ENCODE peak calls at places on chromosomes 5 and 9, in four cellular contexts. Q, O, Z and F are unnamed samples.

GRCh38 chr5:135559342-135559741 is 19.4 kb downstream of the CXCL14 start:
- DNase-seq in Q (no peak), Z (peak; percentile 78), O (no peak), F (peak; percentile 35)

GRCh38 chr9:114861922-114862605 is 56.2 kb upstream of the TNFSF15 start:
- DNase-seq in O (no peak), Q (no peak), Z (no peak), F (no peak)

GRCh38 chr9:15239816-15240215 is 67.2 kb downstream of the TTC39B start:
- DNase-seq in O (no peak), Z (no peak), Q (no peak), F (no peak)

GRCh38 chr5:73664796-73665195 is 38.8 kb downstream of the ARHGEF28 start:
- DNase-seq in O (no peak), Z (no peak), Q (no peak), F (no peak)

GRCh38 chr9:137194388-137194787 is 5.9 kb downstream of the SSNA1 start:
- DNase-seq in Z (no peak), Q (no peak), O (no peak), F (no peak)

GRCh38 chr9:91723420-91724067 is 226.5 kb downstream of the ROR2 start:
- DNase-seq in Q (no peak), Z (no peak), O (no peak), F (no peak)

GRCh38 chr9:68508547-68508946 is 32.1 kb downstream of the TMEM252 start:
- DNase-seq in Q (no peak), Z (peak; percentile 53), O (no peak), F (no peak)

GRCh38 chr5:175104682-175105081 is 339.3 kb downstream of the DRD1 start:
- DNase-seq in Q (no peak), Z (no peak), O (no peak), F (no peak)

GRCh38 chr9:71747572-71747971 is 20.7 kb downstream of the CEMIP2 start:
- DNase-seq in O (no peak), Z (no peak), Q (no peak), F (no peak)

DNA sequence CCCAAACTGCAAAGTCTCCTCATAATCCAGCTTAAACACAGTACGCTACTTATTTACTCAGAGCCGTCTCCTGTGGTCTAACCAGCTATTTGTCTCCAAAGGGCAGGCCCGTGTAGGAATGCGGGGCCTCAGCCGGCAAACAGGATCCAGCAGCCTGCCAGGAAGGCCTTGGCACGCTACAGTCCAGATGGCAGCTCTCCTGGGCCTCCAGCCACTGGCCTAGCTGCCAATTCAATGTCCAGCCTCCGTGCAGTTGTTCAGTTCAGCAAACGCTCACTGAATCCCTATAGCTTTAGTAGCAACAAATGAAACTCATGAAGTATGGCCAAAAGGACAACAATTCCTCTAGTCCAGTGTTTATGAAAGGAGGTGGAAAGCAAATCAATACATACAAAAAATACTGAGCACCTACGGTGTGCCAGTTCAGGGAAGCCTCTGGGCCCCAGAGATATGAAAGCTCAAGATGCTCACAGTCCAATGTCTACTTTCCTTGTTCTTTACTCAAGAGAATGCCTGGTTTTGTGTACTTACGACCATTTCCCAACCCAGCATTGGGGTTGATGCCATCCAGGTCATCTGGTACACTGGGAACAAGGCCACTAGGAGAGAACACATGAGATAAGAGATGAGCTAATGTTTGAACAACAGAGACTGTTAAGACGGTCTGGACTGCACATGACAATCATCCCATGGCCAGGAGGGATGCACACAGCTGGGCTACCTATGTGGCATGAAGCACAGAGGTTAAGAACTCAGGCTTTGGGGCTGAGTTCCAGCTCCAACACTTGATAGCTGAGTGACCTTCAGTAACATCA is 8.3 kb downstream of the CDK5RAP2 start:
- DNase-seq in O (no peak), Z (no peak), Q (peak; percentile 99), F (no peak)
- TF ChIP-seq FOXK2 in O (no peak), Z (no peak), Q (peak; percentile 63), F (no peak)

GRCh38 chr5:103450333-103451061 is 112.1 kb downstream of the NUDT12 start:
- DNase-seq in O (no peak), Z (no peak), Q (no peak), F (no peak)
- TF ChIP-seq FOXK2 in O (no peak), Z (no peak), Q (no peak), F (no peak)

GRCh38 chr5:168793844-168794837 is 215.0 kb upstream of the PANK3 start:
- DNase-seq in Z (no peak), Q (peak; percentile 33), O (no peak), F (peak; percentile 26)
- TF ChIP-seq FOXK2 in Z (no peak), Q (no peak), O (no peak), F (no peak)

DNA sequence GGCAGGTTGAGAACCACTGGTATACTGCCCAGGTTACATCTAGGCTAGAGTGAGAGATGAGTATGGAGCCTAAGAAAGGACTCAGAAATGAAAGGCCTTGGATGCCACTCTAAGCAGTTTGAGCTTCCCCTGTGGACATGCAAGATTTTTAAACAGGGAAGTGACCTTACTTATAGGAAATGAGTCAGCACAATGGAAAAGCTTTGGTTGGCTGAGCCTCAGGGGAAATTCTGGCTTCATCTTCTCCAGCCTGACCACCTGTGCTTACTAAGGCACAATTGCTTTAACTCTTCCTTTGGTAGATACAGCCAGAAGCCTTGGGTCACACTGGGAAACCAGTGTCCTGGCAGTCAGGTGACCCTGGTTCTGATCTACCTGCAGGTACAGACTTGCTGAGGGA is 380.2 kb upstream of the ZNF462 start:
- DNase-seq in Q (no peak), Z (no peak), O (no peak), F (no peak)
- TF ChIP-seq FOXK2 in Q (no peak), Z (no peak), O (no peak), F (no peak)

GRCh38 chr5:141683596-141684161 is 1.6 kb upstream of the ARAP3 start:
- DNase-seq in O (no peak), Z (no peak), Q (no peak), F (no peak)

GRCh38 chr5:141680178-141680577 is 1.9 kb downstream of the ARAP3 start:
- DNase-seq in Z (no peak), O (no peak), Q (no peak), F (no peak)

GRCh38 chr5:141681295-141681694 is 735 bp downstream of the ARAP3 start:
- DNase-seq in Z (no peak), O (no peak), Q (no peak), F (no peak)

GRCh38 chr5:141681695-141682641 is at the start of gene ARAP3:
- DNase-seq in Q (peak; percentile 9), Z (peak; percentile 83), O (no peak), F (peak; percentile 49)

GRCh38 chr5:141680751-141681201 is 1.3 kb downstream of the ARAP3 start:
- DNase-seq in Q (peak; percentile 7), Z (peak; percentile 33), O (no peak), F (no peak)
- TF ChIP-seq FOXK2 in Q (no peak), Z (no peak), O (no peak), F (no peak)